ENCODE peak calls at places on chromosomes 11 and 22, in seven cellular contexts. P, J, H, N, V, K and G are unnamed samples.
A peak's percentile ranks its signal among the peaks of the same experiment; 100 is the strongest.

GRCh38 chr11:34495724-34496377 is 17.7 kb downstream of the ELF5 start:
- DNase-seq in P (peak; percentile 89), K (peak; percentile 80), J (peak; percentile 89), N (peak; percentile 22), H (no peak), V (peak; percentile 65), G (no peak)

GRCh38 chr11:12914401-12914912 is 94.7 kb upstream of the RASSF10 start:
- DNase-seq in P (peak; percentile 51), J (peak; percentile 87), V (peak; percentile 89), N (peak; percentile 86), K (no peak), H (peak; percentile 93), G (peak; percentile 29)

GRCh38 chr11:34667810-34668582 is 47.1 kb downstream of the EHF start:
- DNase-seq in N (no peak), P (no peak), J (no peak), H (peak; percentile 35), K (no peak), V (no peak), G (no peak)

GRCh38 chr22:32005453-32005852 is 37.6 kb upstream of the SLC5A1 start:
- DNase-seq in P (no peak), J (no peak), K (no peak), H (no peak), V (no peak), N (peak; percentile 54), G (no peak)

GRCh38 chr11:61518032-61518795 is 9.7 kb downstream of the LRRC10B start:
- DNase-seq in P (no peak), V (no peak), H (no peak), N (no peak), K (no peak), J (peak; percentile 65), G (no peak)

GRCh38 chr22:35615156-35615555 is 2.0 kb downstream of the MB start:
- DNase-seq in K (no peak), N (peak; percentile 42), P (no peak), J (no peak), H (no peak), V (no peak), G (no peak)

GRCh38 chr11:12331239-12331874 is 46.0 kb upstream of the PARVA start:
- DNase-seq in K (peak; percentile 77), N (peak; percentile 93), V (peak; percentile 90), H (peak; percentile 91), P (peak; percentile 76), J (no peak), G (peak; percentile 91)

GRCh38 chr22:39110631-39111561 is 13.9 kb downstream of the APOBEC3H start:
- DNase-seq in P (no peak), H (no peak), K (no peak), V (no peak), N (no peak), J (no peak), G (no peak)

GRCh38 chr11:62560566-62561103 is 13.1 kb downstream of the EEF1G start:
- DNase-seq in H (peak; percentile 87), P (peak; percentile 90), V (peak; percentile 96), J (no peak), N (peak; percentile 98), K (peak; percentile 95), G (peak; percentile 92)

GRCh38 chr11:100672483-100673038 is 14.5 kb upstream of the ARHGAP42 start:
- DNase-seq in V (no peak), J (no peak), P (no peak), H (no peak), K (no peak), N (no peak), G (no peak)

GRCh38 chr11:6931146-6931713 is 5.0 kb downstream of the ZNF215 start:
- DNase-seq in H (no peak), N (peak; percentile 31), P (no peak), K (no peak), V (no peak), J (no peak), G (no peak)

GRCh38 chr11:1401656-1402221 is 12.0 kb downstream of the BRSK2 start:
- DNase-seq in H (peak; percentile 73), N (peak; percentile 68), K (peak; percentile 56), J (peak; percentile 87), V (peak; percentile 75), P (peak; percentile 72), G (peak; percentile 66)

GRCh38 chr11:94649254-94649653 is 82.1 kb downstream of the PIWIL4 start:
- DNase-seq in J (no peak), P (no peak), V (no peak), N (no peak), H (no peak), K (no peak), G (no peak)

GRCh38 chr11:96203567-96204365 is 139.2 kb downstream of the MAML2 start:
- DNase-seq in P (no peak), J (no peak), K (no peak), N (no peak), V (no peak), H (no peak), G (no peak)

GRCh38 chr11:27599217-27599616 is 92.6 kb upstream of the LIN7C start:
- DNase-seq in K (no peak), N (no peak), J (no peak), H (no peak), P (no peak), V (no peak), G (no peak)

GRCh38 chr22:23225724-23226496 is 45.6 kb downstream of the BCR start:
- DNase-seq in N (peak; percentile 89), H (no peak), J (no peak), P (peak; percentile 77), K (peak; percentile 68), V (peak; percentile 69), G (peak; percentile 83)

GRCh38 chr11:3942160-3942955 is 86.9 kb downstream of the STIM1 start:
- DNase-seq in K (no peak), P (no peak), V (no peak), J (no peak), N (no peak), H (no peak), G (no peak)

GRCh38 chr22:26949193-26949592 is 291.8 kb downstream of the MIAT start:
- DNase-seq in H (no peak), N (peak; percentile 45), V (peak; percentile 46), P (no peak), J (no peak), K (no peak), G (no peak)

DNA sequence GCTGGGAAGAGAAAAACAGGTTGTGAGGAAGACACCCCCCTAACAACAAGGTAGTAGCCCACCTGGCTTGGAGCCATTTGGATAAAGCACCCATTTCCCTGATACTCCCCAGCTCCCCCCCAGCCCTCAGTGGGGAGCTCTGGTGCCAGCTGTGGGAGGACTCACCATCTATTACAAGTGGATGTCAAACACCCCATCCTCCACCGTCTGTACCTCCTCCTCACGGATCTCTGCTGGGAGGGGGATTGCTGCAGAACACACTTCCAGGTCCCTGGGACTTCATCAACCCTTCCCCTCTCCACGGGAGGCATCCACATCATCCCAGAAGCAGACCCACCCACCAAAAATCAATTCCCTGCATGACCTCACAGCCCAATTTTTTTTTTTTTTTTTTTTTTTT is 4.1 kb upstream of the NRXN2 start:
- DNase-seq in K (no peak), H (no peak), N (no peak), P (no peak), V (no peak), J (no peak), G (no peak)
- H3K9me3 ChIP-seq in K (no peaks in the 10 kb centered on the region), H (no peaks in the 10 kb centered on the region), N (no peaks in the 10 kb centered on the region), P (no peaks in the 10 kb centered on the region), V (no peaks in the 10 kb centered on the region), J (no peaks in the 10 kb centered on the region), G (no peaks in the 10 kb centered on the region)

GRCh38 chr11:86147004-86147403 is 78.1 kb upstream of the PICALM start:
- DNase-seq in N (no peak), P (no peak), H (no peak), J (no peak), V (no peak), K (no peak), G (no peak)

GRCh38 chr11:86140334-86140733 is 71.5 kb upstream of the PICALM start:
- DNase-seq in K (no peak), P (no peak), N (no peak), H (no peak), V (no peak), J (no peak), G (no peak)

GRCh38 chr11:86141645-86142569 is 73.0 kb upstream of the PICALM start:
- DNase-seq in J (no peak), K (no peak), H (no peak), N (peak; percentile 15), P (no peak), V (no peak), G (no peak)

GRCh38 chr11:86145439-86146156 is 76.7 kb upstream of the PICALM start:
- DNase-seq in N (no peak), K (no peak), P (no peak), V (no peak), J (no peak), H (no peak), G (no peak)

DNA sequence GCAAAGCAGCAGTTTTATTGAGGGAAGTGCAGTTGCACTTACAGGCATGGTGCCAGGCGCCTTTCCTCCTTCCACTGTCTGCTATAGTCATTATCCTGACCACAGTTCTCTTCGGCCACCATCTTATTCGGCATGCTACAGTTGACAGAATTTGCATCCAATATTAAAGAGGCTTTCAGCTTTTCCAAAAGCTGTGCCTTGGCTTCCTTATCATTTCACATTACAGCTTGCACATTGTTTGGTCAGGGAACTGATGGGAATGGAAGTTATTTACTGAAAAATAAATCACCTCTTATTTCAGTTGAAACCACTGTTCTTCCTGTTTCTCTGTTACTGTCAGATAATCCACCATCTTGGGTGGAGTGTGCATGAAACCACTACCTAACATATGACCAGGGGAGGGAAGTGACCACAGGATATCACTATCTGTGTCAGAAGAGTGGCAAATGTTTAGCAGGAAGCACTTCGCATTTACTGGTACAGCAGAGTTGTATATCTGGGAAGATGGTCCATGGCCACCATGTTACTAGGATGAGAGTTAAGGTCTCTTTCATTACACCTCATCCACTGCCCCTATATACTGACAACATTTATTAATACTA is 74.6 kb upstream of the PICALM start:
- DNase-seq in K (peak; percentile 33), P (no peak), J (no peak), H (peak; percentile 38), V (no peak), N (no peak), G (no peak)
- H3K4me1 ChIP-seq in K (no peaks in the 10 kb centered on the region), P (peaks cover 52% of the 10 kb centered on the region), J (peaks cover 27% of the 10 kb centered on the region), H (peaks cover 27% of the 10 kb centered on the region), V (no peaks in the 10 kb centered on the region), N (peaks cover 8% of the 10 kb centered on the region), G (no peaks in the 10 kb centered on the region)

DNA sequence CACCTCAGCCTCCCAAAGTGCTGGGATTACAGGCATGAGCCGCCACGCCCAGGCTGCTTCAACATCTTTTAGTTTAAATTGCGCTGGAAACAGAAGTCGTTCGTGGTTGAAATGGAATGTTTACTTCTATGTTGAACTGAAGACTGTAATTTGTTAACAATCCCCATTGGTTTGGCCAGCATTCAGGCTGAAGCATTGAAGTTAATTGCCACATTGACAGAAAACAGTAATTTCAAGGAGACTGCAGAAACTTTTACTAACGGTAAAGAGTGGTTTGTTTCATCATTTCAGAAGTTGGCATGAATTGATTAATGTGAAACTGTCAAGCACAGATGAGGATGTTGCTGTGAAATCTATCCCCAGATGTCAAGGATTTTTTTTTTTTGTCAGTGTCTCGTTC is 14.2 kb downstream of the AP5B1 start:
- DNase-seq in K (no peak), N (peak; percentile 60), P (no peak), J (no peak), H (no peak), V (no peak), G (no peak)
- H3K9me3 ChIP-seq in K (no peaks in the 10 kb centered on the region), N (no peaks in the 10 kb centered on the region), P (no peaks in the 10 kb centered on the region), J (no peaks in the 10 kb centered on the region), H (no peaks in the 10 kb centered on the region), V (no peaks in the 10 kb centered on the region), G (no peaks in the 10 kb centered on the region)

DNA sequence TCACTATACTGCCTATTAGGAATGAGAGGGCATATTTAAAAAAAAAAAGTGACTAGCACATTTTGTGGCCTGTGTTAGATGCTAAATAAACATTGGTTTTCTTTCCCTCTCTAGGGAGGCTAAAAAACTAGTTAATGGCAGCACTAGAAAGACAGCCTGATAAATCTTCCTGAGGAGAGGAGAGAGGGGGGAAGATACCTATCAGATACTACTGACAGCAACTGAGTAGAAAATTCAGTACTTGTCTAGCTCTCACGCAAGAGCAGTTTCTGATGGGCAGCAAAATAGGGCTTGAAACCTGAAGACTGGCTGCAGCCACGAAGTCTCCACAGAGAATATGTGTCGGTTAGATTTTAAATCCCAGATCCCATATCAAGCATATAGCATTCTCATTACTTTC is 388.2 kb downstream of the KCNA4 start:
- DNase-seq in J (no peak), H (no peak), P (no peak), N (no peak), V (no peak), K (no peak), G (no peak)
- H3K4me1 ChIP-seq in J (no peaks in the 10 kb centered on the region), H (no peaks in the 10 kb centered on the region), P (no peaks in the 10 kb centered on the region), N (no peaks in the 10 kb centered on the region), V (no peaks in the 10 kb centered on the region), K (no peaks in the 10 kb centered on the region), G (no peaks in the 10 kb centered on the region)